ENCODE peak calls at places on chromosomes 3 and 15, in four cellular contexts. E, S, X and Z are unnamed samples.

GRCh38 chr3:74692-75243 is 121.8 kb upstream of the CHL1 start:
- DNase-seq in E (no peak), S (no peak), X (no peak), Z (no peak)

GRCh38 chr3:118977671-118978392 is 56.8 kb downstream of the IGSF11 start:
- DNase-seq in E (no peak), S (no peak), X (no peak), Z (no peak)

GRCh38 chr3:176814252-176814651 is 383.0 kb downstream of the TBL1XR1 start:
- DNase-seq in E (peak; percentile 45), S (no peak), X (peak; percentile 83), Z (peak; percentile 38)

GRCh38 chr3:32975891-32976290 is 24.4 kb downstream of the CCR4 start:
- DNase-seq in E (no peak), S (no peak), X (no peak), Z (no peak)

GRCh38 chr3:5170975-5171374 is 16.5 kb upstream of the EDEM1 start:
- DNase-seq in E (no peak), S (no peak), X (no peak), Z (no peak)

GRCh38 chr15:48796930-48797329 is 13.9 kb downstream of the CEP152 start:
- DNase-seq in E (no peak), S (no peak), X (no peak), Z (no peak)

GRCh38 chr15:62573856-62574255 is 408.8 kb upstream of the C2CD4B start:
- DNase-seq in E (no peak), S (no peak), X (no peak), Z (no peak)

GRCh38 chr3:79618883-79619282 is 148.9 kb downstream of the ROBO1 start:
- DNase-seq in E (no peak), S (no peak), X (no peak), Z (no peak)

GRCh38 chr15:90232941-90233700 is 620 bp downstream of the CIB1 start:
- DNase-seq in E (peak; percentile 81), S (no peak), X (peak; percentile 73), Z (peak; percentile 61)

GRCh38 chr15:25860885-25861866 is 2.0 kb downstream of the ATP10A start:
- DNase-seq in E (peak; percentile 53), S (no peak), X (no peak), Z (no peak)

GRCh38 chr15:39934415-39935044 is 615 bp downstream of the EIF2AK4 start:
- DNase-seq in E (no peak), S (no peak), X (peak; percentile 15), Z (no peak)

GRCh38 chr3:76841750-76842149 is 198.1 kb upstream of the ROBO2 start:
- DNase-seq in E (no peak), S (no peak), X (no peak), Z (no peak)

GRCh38 chr15:73570355-73571032 is 62.7 kb downstream of the NPTN start:
- DNase-seq in E (no peak), S (no peak), X (no peak), Z (no peak)

GRCh38 chr3:17030956-17031652 is 146.3 kb downstream of the PLCL2 start:
- DNase-seq in E (no peak), S (no peak), X (no peak), Z (no peak)

GRCh38 chr3:107184375-107184774 is 192.9 kb upstream of the CCDC54 start:
- DNase-seq in E (no peak), S (no peak), X (no peak), Z (no peak)

GRCh38 chr3:66038726-66039589 is at the start of gene MAGI1:
- DNase-seq in E (peak; percentile 93), S (peak; percentile 87), X (peak; percentile 97), Z (peak; percentile 87)

GRCh38 chr3:161222662-161223061 is 1.6 kb downstream of the NMD3 start:
- DNase-seq in E (no peak), S (no peak), X (no peak), Z (no peak)

GRCh38 chr15:101431301-101431700 is 58.2 kb downstream of the PCSK6 start:
- DNase-seq in E (no peak), S (peak; percentile 45), X (no peak), Z (no peak)

GRCh38 chr3:28799084-28799483 is 450.5 kb upstream of the AZI2 start:
- DNase-seq in E (no peak), S (no peak), X (peak; percentile 11), Z (no peak)

GRCh38 chr3:8482960-8483665 is 18.5 kb upstream of the LMCD1 start:
- DNase-seq in E (peak; percentile 91), S (peak; percentile 80), X (no peak), Z (peak; percentile 59)

GRCh38 chr3:43086460-43087165 is 19.3 kb downstream of the POMGNT2 start:
- DNase-seq in E (no peak), S (no peak), X (no peak), Z (no peak)

GRCh38 chr15:76931397-76932089 is at the start of gene RCN2:
- DNase-seq in E (peak; percentile 97), S (peak; percentile 97), X (peak; percentile 98), Z (peak; percentile 97)

GRCh38 chr15:89315375-89315929 is 19.2 kb downstream of the POLG start:
- DNase-seq in E (no peak), S (no peak), X (no peak), Z (no peak)

GRCh38 chr15:86588413-86588812 is 508.7 kb downstream of the AGBL1 start:
- DNase-seq in E (no peak), S (no peak), X (peak; percentile 64), Z (no peak)

GRCh38 chr3:120090422-120090821 is 3.8 kb downstream of the GSK3B start:
- DNase-seq in E (no peak), S (no peak), X (no peak), Z (no peak)

GRCh38 chr3:61136191-61136590 is 115.1 kb downstream of the FHIT start:
- DNase-seq in E (no peak), S (no peak), X (no peak), Z (no peak)

GRCh38 chr15:62742409-62743171 is 300.0 kb upstream of the TPM1 start:
- DNase-seq in E (peak; percentile 76), S (peak; percentile 85), X (peak; percentile 75), Z (peak; percentile 40)

GRCh38 chr3:62955126-62955525 is 79.9 kb upstream of the CADPS start:
- DNase-seq in E (no peak), S (no peak), X (no peak), Z (no peak)
- H3K4me3 ChIP-seq in E (no peak overlapping the region), S (no peak overlapping the region), X (no peak overlapping the region), Z (no peak overlapping the region)

DNA sequence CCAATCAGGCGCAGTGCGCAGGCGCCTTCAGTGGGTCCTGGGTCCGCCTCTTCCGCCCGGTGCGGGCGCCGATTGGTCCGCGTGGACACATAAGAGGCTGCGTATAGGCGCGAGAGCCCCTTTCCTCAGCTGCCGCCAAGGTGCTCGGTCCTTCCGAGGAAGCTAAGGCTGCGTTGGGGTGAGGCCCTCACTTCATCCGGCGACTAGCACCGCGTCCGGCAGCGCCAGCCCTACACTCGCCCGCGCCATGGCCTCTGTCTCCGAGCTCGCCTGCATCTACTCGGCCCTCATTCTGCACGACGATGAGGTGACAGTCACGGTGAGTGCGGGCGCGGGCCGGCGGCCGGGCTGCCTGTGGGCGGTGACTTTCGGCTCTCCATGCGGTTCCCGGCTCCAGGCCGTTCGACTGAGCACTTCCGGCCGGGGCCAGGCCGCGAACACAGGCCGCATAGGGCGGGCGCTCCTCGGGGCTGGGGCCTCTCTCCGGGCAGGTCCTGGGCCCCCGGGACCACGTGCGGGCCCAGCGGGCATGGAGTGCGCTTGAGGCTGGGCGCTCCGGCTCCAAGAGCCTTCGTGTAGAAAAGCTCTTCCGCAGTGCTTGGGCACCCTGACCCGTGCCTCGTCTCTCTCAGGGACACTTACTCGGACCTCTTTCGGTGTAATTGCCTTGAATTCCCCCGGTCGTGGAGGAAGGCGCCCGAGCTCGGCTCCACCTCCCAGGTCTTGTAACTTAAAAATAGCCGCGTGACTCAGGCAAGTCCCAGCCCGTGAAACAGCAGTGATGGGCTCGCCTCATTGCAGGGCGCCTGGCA is at the start of gene RPLP1:
- DNase-seq in E (peak; percentile 98), S (peak; percentile 99), X (peak; percentile 97), Z (peak; percentile 96)
- H3K36me3 ChIP-seq in E (no peaks in the 10 kb centered on the region), S (peaks cover 29% of the 10 kb centered on the region), X (peaks cover 19% of the 10 kb centered on the region), Z (peaks cover 37% of the 10 kb centered on the region)

GRCh38 chr3:123980539-123980938 is 11.4 kb downstream of the ROPN1 start:
- DNase-seq in E (no peak), S (no peak), X (no peak), Z (no peak)

GRCh38 chr3:123986427-123986826 is 5.5 kb downstream of the ROPN1 start:
- DNase-seq in E (no peak), S (no peak), X (no peak), Z (no peak)

GRCh38 chr3:123984350-123984749 is 7.6 kb downstream of the ROPN1 start:
- DNase-seq in E (no peak), S (no peak), X (no peak), Z (no peak)

GRCh38 chr3:123984957-123985356 is 7.0 kb downstream of the ROPN1 start:
- DNase-seq in E (no peak), S (no peak), X (no peak), Z (no peak)
- H3K27ac ChIP-seq in E (no peak overlapping the region), S (no peak overlapping the region), X (no peak overlapping the region), Z (no peak overlapping the region)

DNA sequence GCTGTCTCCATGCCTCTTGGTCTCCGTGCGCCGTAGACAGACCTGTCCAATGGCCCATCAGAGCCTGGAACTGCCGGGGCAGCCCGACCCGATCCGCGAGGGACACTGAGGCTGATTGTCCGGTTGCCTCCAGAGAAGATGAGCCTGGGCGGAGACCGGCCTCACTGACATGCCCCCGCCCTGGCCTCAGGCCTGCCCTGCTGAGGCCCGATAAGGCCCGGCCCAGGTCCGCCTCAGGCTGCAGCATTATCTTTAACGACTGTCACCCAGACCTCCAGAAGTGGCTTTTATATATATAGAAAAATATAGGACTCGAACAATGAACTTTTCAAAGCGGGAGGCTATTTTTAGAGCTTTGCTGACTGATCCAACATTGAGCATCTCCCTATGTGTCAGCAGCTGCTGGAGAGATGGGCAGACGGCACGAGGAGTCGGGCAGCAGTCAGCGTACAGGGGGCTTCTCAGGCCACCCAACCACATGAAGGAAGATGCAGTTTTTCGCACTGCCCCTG is 111.9 kb upstream of the RPL32 start:
- DNase-seq in E (no peak), S (no peak), X (no peak), Z (no peak)
- H3K4me3 ChIP-seq in E (no peak overlapping the region), S (no peak overlapping the region), X (no peak overlapping the region), Z (no peak overlapping the region)

GRCh38 chr15:28267727-28268126 is 54.3 kb downstream of the HERC2 start:
- DNase-seq in E (no peak), S (no peak), X (no peak), Z (no peak)
- H3K36me3 ChIP-seq in E (no peaks in the 10 kb centered on the region), S (peaks cover 86% of the 10 kb centered on the region), X (peaks cover 53% of the 10 kb centered on the region), Z (peaks cover 87% of the 10 kb centered on the region)

GRCh38 chr3:13120246-13120927 is 47.2 kb upstream of the IQSEC1 start:
- DNase-seq in E (no peak), S (no peak), X (no peak), Z (no peak)

GRCh38 chr3:13120928-13121552 is 47.8 kb upstream of the IQSEC1 start:
- DNase-seq in E (no peak), S (no peak), X (no peak), Z (no peak)

GRCh38 chr3:13123266-13123665 is 50.0 kb upstream of the IQSEC1 start:
- DNase-seq in E (peak; percentile 29), S (no peak), X (no peak), Z (no peak)

GRCh38 chr3:13122101-13123055 is 49.1 kb upstream of the IQSEC1 start:
- DNase-seq in E (peak; percentile 24), S (no peak), X (no peak), Z (no peak)

DNA sequence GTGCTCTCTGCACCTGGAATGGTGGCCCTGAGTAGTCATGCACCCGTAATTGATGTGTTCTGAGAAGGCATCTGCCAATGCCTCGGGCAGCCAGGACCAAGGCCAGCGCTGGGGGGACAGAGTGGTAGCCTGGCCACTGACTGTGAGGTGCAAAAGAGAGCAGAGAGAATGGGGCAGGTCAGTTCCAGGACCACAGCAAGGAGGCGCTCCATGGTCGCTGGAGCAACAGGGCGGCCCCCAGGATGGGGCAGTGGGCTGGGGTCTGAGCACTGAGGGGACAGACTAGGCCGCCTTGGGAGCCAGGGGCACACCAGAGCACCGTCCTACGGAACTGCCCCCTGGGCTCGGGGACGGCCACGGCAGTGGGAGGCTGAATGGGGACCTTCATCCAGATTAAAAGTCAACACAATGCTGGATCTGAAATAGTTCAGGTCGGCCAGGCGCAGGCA is 48.3 kb upstream of the IQSEC1 start:
- DNase-seq in E (peak; percentile 23), S (no peak), X (peak; percentile 62), Z (no peak)
- H3K27ac ChIP-seq in E (no peak overlapping the region), S (no peak overlapping the region), X (no peak overlapping the region), Z (no peak overlapping the region)